ENCODE peak calls at places on chromosome 1, in nine cellular contexts. J, U, K, S, Z, Y, W, L and N are unnamed samples.
A peak's percentile ranks its signal among the peaks of the same experiment; 100 is the strongest.

GRCh38 chr1:245458761-245459174 is 304.0 kb downstream of the KIF26B start:
- DNase-seq in J (no peak), U (no peak), K (no peak), S (peak; percentile 35), Z (no peak), Y (no peak), W (peak; percentile 75), L (no peak), N (peak; percentile 30)

GRCh38 chr1:170556910-170557309 is 24.9 kb downstream of the GORAB start:
- DNase-seq in J (no peak), U (no peak), K (no peak), S (no peak), Z (no peak), Y (no peak), W (no peak), L (no peak), N (no peak)

GRCh38 chr1:55288245-55288644 is 73.1 kb upstream of the USP24 start:
- DNase-seq in J (no peak), U (no peak), K (no peak), S (no peak), Z (no peak), Y (no peak), W (peak; percentile 85), L (no peak), N (no peak)

GRCh38 chr1:93751391-93752250 is 70.0 kb upstream of the BCAR3 start:
- DNase-seq in J (peak; percentile 87), U (no peak), K (no peak), S (no peak), Z (no peak), Y (no peak), W (no peak), L (no peak), N (no peak)

GRCh38 chr1:7616076-7616833 is 154.8 kb upstream of the VAMP3 start:
- DNase-seq in J (peak; percentile 90), U (peak; percentile 45), K (no peak), S (peak; percentile 37), Z (peak; percentile 90), Y (peak; percentile 36), W (peak; percentile 93), L (peak; percentile 52), N (peak; percentile 49)

GRCh38 chr1:203504400-203505250 is 10.7 kb downstream of the OPTC start:
- DNase-seq in J (peak; percentile 90), U (no peak), K (no peak), S (peak; percentile 68), Z (peak; percentile 90), Y (peak; percentile 77), W (peak; percentile 96), L (peak; percentile 91), N (peak; percentile 93)

GRCh38 chr1:218431476-218431875 is 86.3 kb downstream of the TGFB2 start:
- DNase-seq in J (no peak), U (no peak), K (no peak), S (no peak), Z (no peak), Y (no peak), W (no peak), L (no peak), N (no peak)

GRCh38 chr1:110608247-110608646 is 2.1 kb upstream of the KCNA2 start:
- DNase-seq in J (no peak), U (peak; percentile 38), K (no peak), S (no peak), Z (no peak), Y (no peak), W (no peak), L (no peak), N (no peak)

GRCh38 chr1:110161822-110162221 is 11.5 kb downstream of the SLC6A17 start:
- DNase-seq in J (no peak), U (no peak), K (no peak), S (no peak), Z (no peak), Y (no peak), W (no peak), L (no peak), N (no peak)

GRCh38 chr1:88210088-88210825 is 473.8 kb upstream of the PKN2 start:
- DNase-seq in J (no peak), U (no peak), K (no peak), S (no peak), Z (no peak), Y (no peak), W (no peak), L (no peak), N (no peak)

GRCh38 chr1:197787056-197787455 is 11.8 kb upstream of the DENND1B start:
- DNase-seq in J (no peak), U (no peak), K (no peak), S (peak; percentile 57), Z (no peak), Y (no peak), W (no peak), L (no peak), N (peak; percentile 91)

GRCh38 chr1:151716771-151717631 is at the start of gene CELF3:
- DNase-seq in J (peak; percentile 59), U (no peak), K (no peak), S (peak; percentile 25), Z (peak; percentile 81), Y (no peak), W (peak; percentile 60), L (no peak), N (peak; percentile 48)

DNA sequence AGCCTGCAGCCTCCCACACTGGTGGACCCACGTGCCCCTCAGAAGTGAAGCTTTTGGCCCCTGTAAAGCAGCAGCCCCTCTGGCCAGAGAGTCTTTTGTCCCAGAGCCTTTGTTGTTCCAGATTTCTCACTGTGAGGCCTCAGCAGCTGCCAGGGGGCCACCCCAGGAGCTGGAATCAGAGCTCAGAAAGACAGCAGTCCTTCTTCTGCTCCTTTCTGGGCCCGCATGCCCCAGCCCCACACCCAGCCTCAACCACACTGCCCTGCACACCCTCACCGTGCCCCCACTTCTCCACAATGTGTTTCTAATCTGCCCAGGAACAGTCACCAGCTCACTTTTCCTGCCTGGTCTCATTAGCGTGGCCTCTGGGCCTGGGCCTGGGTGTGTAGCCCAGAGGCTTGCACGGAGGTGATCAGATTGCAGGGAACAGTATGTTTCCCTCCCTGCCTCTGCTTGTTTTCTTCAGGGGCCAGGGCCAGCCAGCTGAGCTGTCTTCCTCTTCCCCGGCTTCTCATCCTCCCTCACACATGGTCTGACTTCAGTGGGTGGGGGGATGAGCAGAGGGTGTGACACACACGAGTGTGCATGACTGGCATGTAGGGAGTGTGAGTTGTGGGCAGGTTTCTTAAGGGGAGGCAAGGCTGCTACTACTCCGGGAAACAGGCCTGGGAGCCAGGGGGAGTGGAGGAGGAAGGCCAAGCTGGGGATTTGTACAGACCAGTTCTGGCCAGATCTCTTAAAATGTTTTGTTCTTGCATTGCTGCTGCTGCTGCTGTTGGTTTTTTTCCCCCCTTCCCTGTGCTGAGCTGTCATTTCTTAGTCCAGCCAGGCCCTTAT is 82.5 kb upstream of the ZNF648 start:
- DNase-seq in J (peak; percentile 11), U (peak; percentile 78), K (peak; percentile 75), S (peak; percentile 72), Z (peak; percentile 54), Y (peak; percentile 70), W (no peak), L (peak; percentile 82), N (peak; percentile 48)
- TF ChIP-seq CTCF in J (no peak), U (no peak), K (no peak), S (no peak), Z (no peak), Y (no peak), W (no peak), L (no peak), N (no peak)

GRCh38 chr1:21294266-21295058 is 4.2 kb upstream of the ECE1 start:
- DNase-seq in J (peak; percentile 56), U (no peak), K (no peak), S (peak; percentile 31), Z (no peak), Y (peak; percentile 42), W (no peak), L (peak; percentile 71), N (no peak)

GRCh38 chr1:21297975-21298374 is 7.7 kb upstream of the ECE1 start:
- DNase-seq in J (no peak), U (no peak), K (no peak), S (peak; percentile 37), Z (no peak), Y (no peak), W (no peak), L (no peak), N (no peak)

GRCh38 chr1:21295059-21295401 is 4.8 kb upstream of the ECE1 start:
- DNase-seq in J (no peak), U (no peak), K (no peak), S (peak; percentile 74), Z (no peak), Y (no peak), W (no peak), L (no peak), N (no peak)

GRCh38 chr1:21295545-21295944 is 5.3 kb upstream of the ECE1 start:
- DNase-seq in J (no peak), U (no peak), K (no peak), S (no peak), Z (no peak), Y (no peak), W (no peak), L (no peak), N (no peak)

GRCh38 chr1:21296509-21297354 is 6.5 kb upstream of the ECE1 start:
- DNase-seq in J (no peak), U (no peak), K (no peak), S (no peak), Z (no peak), Y (no peak), W (no peak), L (no peak), N (no peak)
- H3K27ac ChIP-seq in J (no peak overlapping the region), U (no peak overlapping the region), K (peak overlapping the region; percentile 53), S (no peak overlapping the region), Z (no peak overlapping the region), Y (no peak overlapping the region), W (no peak overlapping the region), L (peak overlapping the region; percentile 86), N (peak overlapping the region; percentile 29)

GRCh38 chr1:38256072-38256471 is 209.5 kb upstream of the POU3F1 start:
- DNase-seq in J (no peak), U (no peak), K (no peak), S (no peak), Z (peak; percentile 55), Y (no peak), W (no peak), L (no peak), N (no peak)
- TF ChIP-seq CTCF in J (no peak), U (no peak), K (no peak), S (no peak), Z (peak; percentile 46), Y (no peak), W (no peak), L (no peak), N (no peak)

GRCh38 chr1:228376651-228377631 is 29.7 kb downstream of the TRIM11 start:
- DNase-seq in J (no peak), U (no peak), K (no peak), S (no peak), Z (no peak), Y (no peak), W (peak; percentile 78), L (no peak), N (no peak)

GRCh38 chr1:228374711-228375577 is 31.7 kb downstream of the TRIM11 start:
- DNase-seq in J (no peak), U (no peak), K (peak; percentile 37), S (peak; percentile 50), Z (no peak), Y (peak; percentile 62), W (peak; percentile 100), L (peak; percentile 34), N (peak; percentile 57)

GRCh38 chr1:228375578-228376261 is 30.9 kb downstream of the TRIM11 start:
- DNase-seq in J (no peak), U (peak; percentile 26), K (no peak), S (no peak), Z (no peak), Y (no peak), W (peak; percentile 73), L (no peak), N (no peak)

GRCh38 chr1:228377664-228378452 is 28.8 kb downstream of the TRIM11 start:
- DNase-seq in J (no peak), U (peak; percentile 37), K (peak; percentile 4), S (no peak), Z (peak; percentile 68), Y (no peak), W (peak; percentile 50), L (no peak), N (no peak)

GRCh38 chr1:228376262-228376628 is 30.4 kb downstream of the TRIM11 start:
- DNase-seq in J (no peak), U (no peak), K (no peak), S (no peak), Z (no peak), Y (no peak), W (peak; percentile 90), L (no peak), N (no peak)
- H3K27ac ChIP-seq in J (peak overlapping the region; percentile 47), U (no peak overlapping the region), K (no peak overlapping the region), S (no peak overlapping the region), Z (no peak overlapping the region), Y (no peak overlapping the region), W (no peak overlapping the region), L (no peak overlapping the region), N (peak overlapping the region; percentile 81)